ENCODE peak calls at places on chromosomes 5 and 9, in five cellular contexts. One of them, this sample, is unnamed.

GRCh38 chr9:125521462-125522327 is 185.3 kb downstream of the MAPKAP1 start:
- DNase-seq in K562: no peak
- DNase-seq in HepG2: peak
- DNase-seq in H1: no peak
- DNase-seq in GM12878: no peak
- DNase-seq in this sample: peak

GRCh38 chr5:149962040-149962439 is 1.5 kb downstream of the SLC26A2 start:
- DNase-seq in K562: peak
- DNase-seq in GM12878: no peak
- DNase-seq in HepG2: peak
- DNase-seq in H1: no peak
- DNase-seq in this sample: no peak

GRCh38 chr5:160270704-160271103 is 41.4 kb downstream of the FABP6 start:
- DNase-seq in GM12878: no peak
- DNase-seq in H1: no peak
- DNase-seq in HepG2: no peak
- DNase-seq in K562: no peak
- DNase-seq in this sample: no peak

GRCh38 chr5:40429258-40430111 is 250.2 kb upstream of the PTGER4 start:
- DNase-seq in HepG2: no peak
- DNase-seq in GM12878: no peak
- DNase-seq in K562: no peak
- DNase-seq in H1: no peak
- DNase-seq in this sample: no peak

GRCh38 chr9:34363619-34364351 is 12.9 kb downstream of the MYORG start:
- DNase-seq in K562: no peak
- DNase-seq in H1: peak
- DNase-seq in GM12878: no peak
- DNase-seq in HepG2: no peak
- DNase-seq in this sample: no peak

GRCh38 chr5:33848554-33848953 is 43.2 kb downstream of the ADAMTS12 start:
- DNase-seq in K562: no peak
- DNase-seq in H1: no peak
- DNase-seq in HepG2: no peak
- DNase-seq in GM12878: peak
- DNase-seq in this sample: no peak

GRCh38 chr9:105039180-105039799 is 111.3 kb upstream of the ABCA1 start:
- DNase-seq in GM12878: no peak
- DNase-seq in H1: no peak
- DNase-seq in HepG2: no peak
- DNase-seq in K562: no peak
- DNase-seq in this sample: no peak

GRCh38 chr5:112637343-112637742 is 100.3 kb upstream of the APC start:
- DNase-seq in HepG2: no peak
- DNase-seq in H1: no peak
- DNase-seq in K562: no peak
- DNase-seq in GM12878: no peak
- DNase-seq in this sample: no peak

GRCh38 chr9:89576404-89576824 is 28.4 kb upstream of the GADD45G start:
- DNase-seq in H1: no peak
- DNase-seq in GM12878: no peak
- DNase-seq in K562: peak
- DNase-seq in HepG2: peak
- DNase-seq in this sample: peak

GRCh38 chr9:91933556-91934352 is 16.3 kb downstream of the ROR2 start:
- DNase-seq in GM12878: no peak
- DNase-seq in HepG2: no peak
- DNase-seq in K562: no peak
- DNase-seq in H1: no peak
- DNase-seq in this sample: no peak

GRCh38 chr5:445591-445990 is 2.6 kb downstream of the EXOC3 start:
- DNase-seq in K562: no peak
- DNase-seq in GM12878: no peak
- DNase-seq in H1: no peak
- DNase-seq in HepG2: no peak
- DNase-seq in this sample: no peak

GRCh38 chr9:114031948-114032688 is 46.0 kb downstream of the AMBP start:
- DNase-seq in H1: peak
- DNase-seq in K562: no peak
- DNase-seq in GM12878: no peak
- DNase-seq in HepG2: no peak
- DNase-seq in this sample: no peak

GRCh38 chr9:36191290-36191645 is 547 bp downstream of the CLTA start:
- DNase-seq in K562: no peak
- DNase-seq in HepG2: no peak
- DNase-seq in GM12878: no peak
- DNase-seq in H1: no peak
- DNase-seq in this sample: no peak

DNA sequence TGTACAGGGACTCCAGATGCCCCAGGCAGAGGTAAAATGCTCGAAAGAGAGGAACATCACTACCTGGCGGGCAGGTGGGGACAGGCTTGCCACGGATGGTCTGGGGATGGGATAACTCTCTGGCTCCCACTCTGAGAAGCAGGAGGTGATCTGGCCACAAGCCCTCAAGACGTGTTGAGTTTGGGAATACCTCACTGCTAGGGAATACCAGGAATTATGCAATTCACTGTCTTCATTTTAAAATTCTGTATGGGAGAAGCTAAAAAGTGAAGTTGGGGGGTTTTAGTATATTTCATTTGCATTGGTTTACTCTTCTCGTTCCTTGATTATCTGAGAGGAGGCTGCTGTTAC is 510.4 kb downstream of the CCDC171 start:
- DNase-seq in H1: no peak
- DNase-seq in K562: no peak
- DNase-seq in GM12878: no peak
- DNase-seq in HepG2: no peak
- DNase-seq in this sample: no peak
- H3K27ac ChIP-seq in H1: no peak
- H3K27ac ChIP-seq in K562: no peak
- H3K27ac ChIP-seq in GM12878: no peak
- H3K27ac ChIP-seq in HepG2: no peak
- H3K27ac ChIP-seq in this sample: no peak

GRCh38 chr5:8516356-8516755 is 647.4 kb downstream of the MTRR start:
- DNase-seq in H1: no peak
- DNase-seq in K562: no peak
- DNase-seq in HepG2: no peak
- DNase-seq in GM12878: no peak
- DNase-seq in this sample: no peak

GRCh38 chr5:8522635-8523034 is 653.7 kb downstream of the MTRR start:
- DNase-seq in HepG2: no peak
- DNase-seq in H1: no peak
- DNase-seq in GM12878: no peak
- DNase-seq in K562: no peak
- DNase-seq in this sample: no peak

GRCh38 chr5:8520922-8521321 is 652.0 kb downstream of the MTRR start:
- DNase-seq in H1: no peak
- DNase-seq in HepG2: no peak
- DNase-seq in GM12878: no peak
- DNase-seq in K562: no peak
- DNase-seq in this sample: no peak

GRCh38 chr5:8517461-8517860 is 648.5 kb downstream of the MTRR start:
- DNase-seq in K562: no peak
- DNase-seq in H1: no peak
- DNase-seq in GM12878: no peak
- DNase-seq in HepG2: no peak
- DNase-seq in this sample: no peak
- TF ChIP-seq SRF in K562: no peak
- TF ChIP-seq SRF in H1: no peak
- TF ChIP-seq SRF in GM12878: no peak
- TF ChIP-seq SRF in HepG2: no peak
- TF ChIP-seq SRF in this sample: no peak

DNA sequence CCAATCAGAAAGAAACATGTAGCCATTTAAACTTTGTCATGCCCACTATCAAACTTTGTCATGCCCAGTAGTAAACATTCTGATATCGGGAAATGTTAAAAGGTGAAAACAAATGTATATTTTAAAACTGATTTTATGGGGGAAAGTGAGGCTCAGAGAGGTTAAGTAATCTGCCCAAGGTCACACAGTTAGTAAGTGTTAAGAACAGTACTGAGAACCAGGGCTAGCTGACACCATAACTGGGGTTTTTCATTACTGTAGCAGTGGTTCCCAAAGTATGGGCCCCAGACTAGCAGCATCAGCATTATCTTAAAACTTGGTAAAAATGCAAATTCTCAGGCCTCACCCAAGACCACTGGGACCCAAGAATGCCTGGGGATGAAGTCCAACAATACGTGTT is 9.9 kb upstream of the FRRS1L start:
- DNase-seq in HepG2: no peak
- DNase-seq in GM12878: no peak
- DNase-seq in H1: no peak
- DNase-seq in K562: no peak
- DNase-seq in this sample: no peak
- H3K27ac ChIP-seq in HepG2: no peak
- H3K27ac ChIP-seq in GM12878: no peak
- H3K27ac ChIP-seq in H1: no peak
- H3K27ac ChIP-seq in K562: no peak
- H3K27ac ChIP-seq in this sample: no peak

GRCh38 chr5:67094476-67095300 is 101.9 kb downstream of the CD180 start:
- DNase-seq in K562: no peak
- DNase-seq in GM12878: no peak
- DNase-seq in HepG2: peak
- DNase-seq in H1: no peak
- DNase-seq in this sample: no peak
- TF ChIP-seq SRF in K562: no peak
- TF ChIP-seq SRF in GM12878: no peak
- TF ChIP-seq SRF in HepG2: no peak
- TF ChIP-seq SRF in H1: no peak
- TF ChIP-seq SRF in this sample: no peak

DNA sequence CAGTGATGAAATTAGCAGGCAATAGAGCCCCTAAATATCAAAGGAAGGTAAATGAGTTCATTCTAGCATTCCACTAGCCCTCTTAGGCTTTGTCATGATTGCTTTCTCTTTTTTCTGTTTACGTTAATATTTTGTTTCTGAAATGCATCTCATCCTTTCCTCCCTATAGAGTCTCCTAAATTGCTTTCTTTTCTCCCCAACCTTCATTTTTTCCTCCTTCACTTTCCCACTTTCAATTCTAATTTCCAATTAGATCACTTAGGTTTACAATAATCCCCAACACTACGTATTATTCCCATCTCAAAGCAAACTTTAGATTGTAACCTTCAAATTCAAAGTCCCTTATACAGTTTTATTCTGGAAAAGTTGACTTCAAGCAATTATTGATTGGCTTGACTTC is 559.3 kb downstream of the RAB3C start:
- DNase-seq in K562: no peak
- DNase-seq in H1: no peak
- DNase-seq in HepG2: no peak
- DNase-seq in GM12878: no peak
- DNase-seq in this sample: no peak
- H3K27ac ChIP-seq in K562: no peak
- H3K27ac ChIP-seq in H1: no peak
- H3K27ac ChIP-seq in HepG2: no peak
- H3K27ac ChIP-seq in GM12878: no peak
- H3K27ac ChIP-seq in this sample: no peak

GRCh38 chr9:27654629-27655285 is 81.5 kb upstream of the C9orf72 start:
- DNase-seq in HepG2: no peak
- DNase-seq in K562: no peak
- DNase-seq in H1: no peak
- DNase-seq in GM12878: no peak
- DNase-seq in this sample: no peak
- TF ChIP-seq SRF in HepG2: no peak
- TF ChIP-seq SRF in K562: no peak
- TF ChIP-seq SRF in H1: no peak
- TF ChIP-seq SRF in GM12878: no peak
- TF ChIP-seq SRF in this sample: no peak

DNA sequence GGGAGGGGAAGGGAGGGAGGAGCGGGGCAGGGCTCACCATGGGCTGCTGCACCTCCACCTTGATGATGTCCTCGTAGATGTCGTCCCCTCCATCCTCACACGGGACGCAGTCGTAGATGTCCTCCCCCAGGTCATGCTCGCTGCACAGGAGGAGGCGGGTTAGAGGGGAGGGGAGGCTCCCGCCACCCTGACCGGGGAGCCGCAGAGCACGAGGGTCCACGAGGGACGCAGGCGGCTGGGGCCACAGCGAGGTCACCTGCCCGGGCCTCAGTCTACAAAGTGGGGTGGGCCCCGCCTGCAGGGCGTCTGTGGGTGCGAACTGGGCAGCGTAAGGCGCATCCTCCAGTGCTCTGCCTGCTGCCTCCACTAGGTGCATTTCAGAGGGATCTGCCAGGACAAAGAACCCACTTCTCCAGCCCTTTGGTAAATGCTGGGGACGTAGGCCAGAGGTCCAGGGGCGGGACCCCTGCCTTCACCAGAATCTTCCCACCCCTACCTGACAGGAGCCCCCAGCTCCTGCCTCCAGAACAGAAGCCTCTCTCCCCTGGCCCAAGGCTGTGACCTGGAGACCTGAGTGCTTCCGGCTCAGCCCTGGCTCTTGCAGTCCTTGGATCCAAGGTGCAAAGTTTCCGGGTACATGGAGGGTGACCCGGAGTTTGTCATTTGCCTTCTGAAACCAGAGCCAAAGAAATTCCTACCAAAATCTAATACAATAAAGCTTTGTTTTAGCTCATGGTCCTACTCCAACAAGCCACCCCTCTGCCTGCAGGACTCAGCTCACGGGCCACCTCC is 74.1 kb upstream of the SARDH start:
- DNase-seq in GM12878: no peak
- DNase-seq in HepG2: peak
- DNase-seq in H1: no peak
- DNase-seq in K562: no peak
- DNase-seq in this sample: no peak
- H3K27ac ChIP-seq in GM12878: no peak
- H3K27ac ChIP-seq in HepG2: peak
- H3K27ac ChIP-seq in H1: no peak
- H3K27ac ChIP-seq in K562: no peak
- H3K27ac ChIP-seq in this sample: no peak

GRCh38 chr9:16704489-16705111 is 165.9 kb downstream of the BNC2 start:
- DNase-seq in H1: no peak
- DNase-seq in K562: no peak
- DNase-seq in GM12878: no peak
- DNase-seq in HepG2: no peak
- DNase-seq in this sample: no peak
- TF ChIP-seq SRF in H1: no peak
- TF ChIP-seq SRF in K562: no peak
- TF ChIP-seq SRF in GM12878: no peak
- TF ChIP-seq SRF in HepG2: no peak
- TF ChIP-seq SRF in this sample: no peak

GRCh38 chr9:72977670-72978069 is 24.8 kb upstream of the ALDH1A1 start:
- DNase-seq in HepG2: no peak
- DNase-seq in K562: no peak
- DNase-seq in GM12878: no peak
- DNase-seq in H1: no peak
- DNase-seq in this sample: no peak

GRCh38 chr9:72979405-72980100 is 26.7 kb upstream of the ALDH1A1 start:
- DNase-seq in HepG2: peak
- DNase-seq in K562: no peak
- DNase-seq in H1: no peak
- DNase-seq in GM12878: no peak
- DNase-seq in this sample: no peak

GRCh38 chr9:72980600-72981265 is 27.9 kb upstream of the ALDH1A1 start:
- DNase-seq in HepG2: peak
- DNase-seq in H1: no peak
- DNase-seq in K562: no peak
- DNase-seq in GM12878: no peak
- DNase-seq in this sample: no peak

GRCh38 chr9:72980183-72980582 is 27.3 kb upstream of the ALDH1A1 start:
- DNase-seq in H1: no peak
- DNase-seq in K562: no peak
- DNase-seq in GM12878: no peak
- DNase-seq in HepG2: no peak
- DNase-seq in this sample: no peak

GRCh38 chr9:72978724-72979123 is 25.9 kb upstream of the ALDH1A1 start:
- DNase-seq in GM12878: no peak
- DNase-seq in HepG2: no peak
- DNase-seq in H1: no peak
- DNase-seq in K562: no peak
- DNase-seq in this sample: no peak
- H3K27ac ChIP-seq in GM12878: no peak
- H3K27ac ChIP-seq in HepG2: peak
- H3K27ac ChIP-seq in H1: no peak
- H3K27ac ChIP-seq in K562: no peak
- H3K27ac ChIP-seq in this sample: no peak

This sample was measured in HCT116.